ENCODE peak calls at places on chromosomes 4 and X, in nine cellular contexts. F is mucosa of descending colon, X is right lobe of liver, S is uterus, I is esophagus squamous epithelium, G is mammary epithelial cell, D is WERI-Rb-1, K is AG09309, R is psoas muscle. M is an unnamed sample.

GRCh38 chrX:17592117-17592516 is 145.2 kb upstream of the SCML1 start:
- DNase-seq in F (no peak), X (no peak), S (no peak), I (no peak), G (no peak), D (no peak), K (no peak), R (no peak), M (no peak)

GRCh38 chrX:29661290-29661689 is 554.1 kb upstream of the MAGEB2 start:
- DNase-seq in F (no peak), X (no peak), S (no peak), I (no peak), G (peak), D (no peak), K (no peak), R (no peak), M (peak)

GRCh38 chrX:112865464-112866025 is 24.9 kb upstream of the AMOT start:
- DNase-seq in F (no peak), X (peak), S (no peak), I (no peak), G (no peak), D (no peak), K (no peak), R (no peak), M (no peak)

GRCh38 chr4:152808670-152809069 is 28.9 kb downstream of the ARFIP1 start:
- DNase-seq in F (no peak), X (no peak), S (no peak), I (no peak), G (no peak), D (no peak), K (no peak), R (no peak), M (no peak)

GRCh38 chrX:149825424-149825823 is 43.7 kb downstream of the MAGEA9 start:
- DNase-seq in F (peak), X (no peak), S (no peak), I (no peak), G (no peak), D (peak), K (no peak), R (no peak), M (peak)

GRCh38 chr4:94757192-94758140 is at the start of gene BMPR1B:
- DNase-seq in F (peak), X (no peak), S (peak), I (no peak), G (peak), D (peak), K (peak), R (no peak), M (peak)

GRCh38 chr4:71184195-71184781 is 154.5 kb upstream of the SLC4A4 start:
- DNase-seq in F (peak), X (peak), S (no peak), I (no peak), G (peak), D (peak), K (peak), R (no peak), M (peak)

GRCh38 chr4:140925417-140925816 is 169.2 kb upstream of the TBC1D9 start:
- DNase-seq in F (no peak), X (no peak), S (no peak), I (no peak), G (no peak), D (no peak), K (no peak), R (no peak), M (no peak)

GRCh38 chr4:179163147-179163546 is 1720.9 kb upstream of the AGA start:
- DNase-seq in F (no peak), X (no peak), S (no peak), I (no peak), G (no peak), D (no peak), K (no peak), R (no peak), M (no peak)

GRCh38 chr4:78937837-78938236 is 1.4 kb downstream of the PAQR3 start:
- DNase-seq in F (no peak), X (no peak), S (no peak), I (no peak), G (peak), D (no peak), K (no peak), R (no peak), M (peak)

GRCh38 chr4:14862881-14863280 is 139.4 kb upstream of the CPEB2 start:
- DNase-seq in F (peak), X (no peak), S (no peak), I (no peak), G (no peak), D (no peak), K (no peak), R (peak), M (no peak)

GRCh38 chr4:82528868-82529267 is 32.9 kb downstream of the TMEM150C start:
- DNase-seq in F (no peak), X (no peak), S (no peak), I (no peak), G (no peak), D (no peak), K (no peak), R (no peak), M (no peak)

GRCh38 chr4:2891294-2891693 is 47.6 kb downstream of the ADD1 start:
- DNase-seq in F (no peak), X (no peak), S (no peak), I (no peak), G (no peak), D (no peak), K (peak), R (no peak), M (peak)

GRCh38 chr4:15742637-15743036 is 35.5 kb upstream of the CD38 start:
- DNase-seq in F (no peak), X (no peak), S (no peak), I (no peak), G (no peak), D (no peak), K (no peak), R (no peak), M (no peak)

GRCh38 chr4:154626793-154627484 is 14.5 kb upstream of the FGG start:
- DNase-seq in F (peak), X (peak), S (peak), I (no peak), G (peak), D (peak), K (no peak), R (peak), M (peak)

GRCh38 chr4:139761461-139761860 is 95.8 kb downstream of the MGST2 start:
- DNase-seq in F (no peak), X (no peak), S (no peak), I (no peak), G (peak), D (peak), K (no peak), R (no peak), M (peak)

GRCh38 chr4:163271555-163272127 is 60.8 kb downstream of the NPY1R start:
- DNase-seq in F (no peak), X (no peak), S (no peak), I (no peak), G (no peak), D (no peak), K (no peak), R (no peak), M (no peak)

GRCh38 chr4:88881227-88881569 is 175.8 kb downstream of the FAM13A start:
- DNase-seq in F (no peak), X (no peak), S (no peak), I (no peak), G (no peak), D (no peak), K (no peak), R (no peak), M (no peak)

GRCh38 chr4:40003986-40004385 is 26.3 kb upstream of the PDS5A start:
- DNase-seq in F (peak), X (no peak), S (no peak), I (no peak), G (peak), D (no peak), K (no peak), R (no peak), M (peak)

GRCh38 chr4:128228021-128228571 is 59.5 kb downstream of the PGRMC2 start:
- DNase-seq in F (no peak), X (no peak), S (no peak), I (no peak), G (no peak), D (peak), K (no peak), R (no peak), M (peak)

DNA sequence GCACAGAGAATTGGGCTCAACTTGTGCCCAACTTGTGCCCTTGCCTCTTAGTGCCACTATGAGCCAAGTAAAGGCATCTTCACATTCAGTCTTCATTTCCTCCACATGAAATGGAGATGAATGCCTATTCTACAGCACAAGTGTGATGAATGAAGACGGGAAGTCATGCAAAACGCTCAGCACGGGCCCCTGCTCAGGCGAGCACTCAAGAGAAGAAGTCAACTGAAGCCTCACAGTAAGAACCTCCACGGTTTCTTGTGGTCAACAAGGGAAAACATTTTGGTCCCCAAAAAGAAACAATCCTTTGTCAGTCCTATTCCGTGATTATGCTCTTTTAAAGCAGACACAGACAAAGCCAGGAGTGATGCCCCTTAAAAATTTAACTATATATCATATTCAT is 87.0 kb downstream of the IRF2 start:
- DNase-seq in F (no peak), X (peak), S (no peak), I (no peak), G (no peak), D (no peak), K (no peak), R (no peak), M (no peak)
- H3K4me3 ChIP-seq in F (no peak), X (no peak), S (no peak), I (no peak), G (no peak), D (no peak), K (no peak), R (no peak), M (no peak)

GRCh38 chr4:8167815-8168214 is 9.2 kb upstream of the ABLIM2 start:
- DNase-seq in F (no peak), X (no peak), S (no peak), I (no peak), G (no peak), D (no peak), K (no peak), R (no peak), M (peak)

GRCh38 chr4:8167291-8167690 is 8.7 kb upstream of the ABLIM2 start:
- DNase-seq in F (no peak), X (no peak), S (no peak), I (no peak), G (no peak), D (no peak), K (no peak), R (no peak), M (no peak)

GRCh38 chr4:8168832-8169598 is 10.4 kb upstream of the ABLIM2 start:
- DNase-seq in F (no peak), X (no peak), S (no peak), I (no peak), G (no peak), D (no peak), K (no peak), R (no peak), M (no peak)

GRCh38 chr4:8169763-8170162 is 11.2 kb upstream of the ABLIM2 start:
- DNase-seq in F (no peak), X (no peak), S (no peak), I (no peak), G (no peak), D (no peak), K (no peak), R (no peak), M (no peak)

DNA sequence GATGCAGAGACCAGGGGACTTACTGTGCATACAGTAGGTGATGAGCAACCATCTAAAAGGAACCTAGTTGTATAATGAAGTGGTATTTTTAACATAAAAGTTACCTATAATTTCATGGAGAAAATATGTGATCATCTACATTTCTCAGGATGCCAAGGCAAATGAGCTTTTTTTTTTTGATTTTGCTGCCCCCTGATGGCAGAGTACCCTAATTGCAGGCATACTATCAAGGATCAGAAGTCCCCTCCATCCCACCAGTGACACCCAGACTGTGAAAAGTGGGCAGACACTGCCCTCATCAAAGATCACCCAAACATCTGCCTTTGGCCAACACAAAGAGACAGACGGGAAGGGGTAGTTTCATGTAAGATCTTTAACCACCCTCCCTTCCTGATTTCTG is 9.6 kb upstream of the ABLIM2 start:
- DNase-seq in F (no peak), X (no peak), S (no peak), I (no peak), G (no peak), D (no peak), K (no peak), R (no peak), M (no peak)
- TF ChIP-seq CTCF in F (no peak), X (peak), S (no peak), I (no peak), G (peak), D (peak), K (peak), R (peak), M (peak)

GRCh38 chr4:76831475-76832390 is 66.2 kb downstream of the SOWAHB start:
- DNase-seq in F (no peak), X (no peak), S (no peak), I (no peak), G (no peak), D (no peak), K (no peak), R (no peak), M (peak)

DNA sequence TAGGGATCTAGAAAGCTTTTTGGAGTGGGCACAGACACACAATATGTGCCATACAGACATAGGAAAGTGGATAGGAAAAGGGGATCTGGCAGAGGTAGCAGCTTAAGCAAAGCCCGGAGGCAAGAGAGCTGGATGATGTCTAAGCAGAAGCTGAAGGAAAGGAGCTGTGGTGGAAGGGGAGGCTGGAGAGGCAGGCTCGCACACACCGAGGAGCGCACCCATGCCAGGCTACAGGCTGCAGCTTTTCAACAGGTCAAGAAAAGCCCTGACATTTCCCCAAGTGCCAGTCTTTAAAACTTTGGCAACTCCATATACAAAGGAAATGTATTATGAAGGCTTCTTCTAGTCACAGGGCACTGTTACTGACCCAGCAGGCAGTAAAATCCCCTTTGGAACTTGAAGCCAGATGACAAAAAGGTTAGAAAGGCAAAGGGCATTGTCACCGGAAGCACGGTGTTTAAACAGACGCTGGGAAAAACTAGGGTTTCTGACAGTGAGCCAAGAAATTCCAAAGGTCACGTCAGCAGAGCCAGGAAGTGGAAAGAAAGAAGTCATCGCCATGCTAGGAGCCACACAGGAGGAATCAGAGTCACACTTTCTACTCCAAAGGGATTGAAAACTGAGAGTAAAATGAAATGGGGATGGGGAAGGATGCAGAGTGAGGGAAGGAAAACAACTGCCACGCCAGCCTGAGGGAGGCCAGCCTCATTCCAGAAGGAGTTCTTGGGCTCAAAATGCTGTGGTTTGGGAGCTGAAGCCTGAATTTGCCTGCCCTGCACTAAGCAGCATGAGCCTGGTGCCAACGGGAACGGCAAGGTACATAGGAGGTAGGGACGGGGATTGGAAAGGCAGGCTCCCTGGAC is 67.1 kb downstream of the SOWAHB start:
- DNase-seq in F (peak), X (peak), S (peak), I (no peak), G (no peak), D (no peak), K (peak), R (no peak), M (peak)
- H3K4me3 ChIP-seq in F (no peak), X (peak), S (no peak), I (no peak), G (no peak), D (no peak), K (no peak), R (no peak), M (no peak)

GRCh38 chr4:133145758-133146157 is 3.3 kb upstream of the PCDH10 start:
- DNase-seq in F (no peak), X (no peak), S (no peak), I (no peak), G (no peak), D (no peak), K (no peak), R (no peak), M (no peak)
- TF ChIP-seq CTCF in F (no peak), X (no peak), S (no peak), I (no peak), G (no peak), D (no peak), K (no peak), R (no peak), M (no peak)

M was measured in epithelial cell of esophagus.